ENCODE peak calls at places on chromosome 15, in eight cellular contexts. M, D, L, Q, K, H, C and U are unnamed samples.

GRCh38 chr15:60585743-60586708 is 107.1 kb upstream of the ICE2 start:
- DNase-seq in L (peak; percentile 52), M (no peak), C (peak; percentile 49), K (peak; percentile 38), Q (peak; percentile 78), D (peak; percentile 37), H (peak; percentile 52), U (peak; percentile 73)

GRCh38 chr15:83209333-83209732 is 1.7 kb upstream of the HDGFL3 start:
- DNase-seq in Q (no peak), M (no peak), K (no peak), D (no peak), L (no peak), H (no peak), C (no peak), U (no peak)

GRCh38 chr15:93247466-93248121 is 158.6 kb upstream of the RGMA start:
- DNase-seq in K (no peak), Q (no peak), C (peak; percentile 33), H (no peak), L (no peak), M (no peak), D (no peak), U (no peak)

GRCh38 chr15:94509259-94509658 is 277.9 kb downstream of the MCTP2 start:
- DNase-seq in K (no peak), C (peak; percentile 26), H (no peak), L (no peak), Q (no peak), D (no peak), M (no peak), U (no peak)

GRCh38 chr15:50137330-50137761 is 18.3 kb upstream of the ATP8B4 start:
- DNase-seq in M (no peak), H (no peak), K (no peak), D (no peak), Q (peak; percentile 99), L (no peak), C (no peak), U (peak; percentile 88)

GRCh38 chr15:74505837-74506514 is 35.0 kb upstream of the ARID3B start:
- DNase-seq in C (no peak), K (no peak), M (no peak), L (no peak), D (no peak), H (no peak), Q (peak; percentile 54), U (no peak)

GRCh38 chr15:72358121-72358520 is 17.7 kb downstream of the HEXA start:
- DNase-seq in H (no peak), K (no peak), C (no peak), D (no peak), M (no peak), Q (no peak), L (no peak), U (no peak)

GRCh38 chr15:50116477-50116876 is 2.6 kb downstream of the ATP8B4 start:
- DNase-seq in D (no peak), Q (peak; percentile 19), L (no peak), K (no peak), C (peak; percentile 90), M (no peak), H (no peak), U (no peak)

GRCh38 chr15:39582286-39582976 is 1.6 kb downstream of the THBS1 start:
- DNase-seq in Q (peak; percentile 73), L (no peak), C (no peak), K (no peak), D (peak; percentile 61), M (no peak), H (peak; percentile 57), U (no peak)

GRCh38 chr15:90596943-90597342 is 67.2 kb downstream of the CRTC3 start:
- DNase-seq in K (no peak), D (peak; percentile 41), C (no peak), H (no peak), M (no peak), Q (no peak), L (no peak), U (no peak)

GRCh38 chr15:27826902-27827321 is 272.2 kb downstream of the OCA2 start:
- DNase-seq in D (no peak), M (no peak), Q (peak; percentile 60), K (no peak), H (no peak), C (no peak), L (no peak), U (no peak)

GRCh38 chr15:81133782-81134461 is at the start of gene CFAP161:
- DNase-seq in C (no peak), M (peak; percentile 88), K (no peak), H (peak; percentile 86), D (peak; percentile 85), Q (peak; percentile 69), L (peak; percentile 66), U (peak; percentile 70)

GRCh38 chr15:74809951-74810350 is 2.7 kb upstream of the LMAN1L start:
- DNase-seq in L (no peak), C (no peak), K (no peak), M (no peak), Q (peak; percentile 40), D (no peak), H (no peak), U (no peak)

GRCh38 chr15:59997070-59997701 is 6.9 kb upstream of the FOXB1 start:
- DNase-seq in Q (no peak), M (no peak), H (no peak), L (no peak), C (no peak), D (no peak), K (peak; percentile 45), U (no peak)

GRCh38 chr15:62469478-62469873 is 304.4 kb upstream of the C2CD4B start:
- DNase-seq in L (no peak), K (no peak), H (no peak), C (no peak), D (no peak), M (no peak), Q (peak; percentile 47), U (no peak)

GRCh38 chr15:33328105-33328504 is 17.3 kb downstream of the RYR3 start:
- DNase-seq in K (no peak), Q (no peak), H (no peak), M (no peak), C (no peak), L (no peak), D (no peak), U (no peak)

GRCh38 chr15:41011055-41011815 is 58.0 kb downstream of the CHAC1 start:
- DNase-seq in H (no peak), C (no peak), L (no peak), K (no peak), D (no peak), M (no peak), Q (peak; percentile 58), U (no peak)

GRCh38 chr15:35880896-35881295 is 334.9 kb upstream of the DPH6 start:
- DNase-seq in M (no peak), K (no peak), L (no peak), H (no peak), Q (no peak), C (no peak), D (no peak), U (peak; percentile 8)

DNA sequence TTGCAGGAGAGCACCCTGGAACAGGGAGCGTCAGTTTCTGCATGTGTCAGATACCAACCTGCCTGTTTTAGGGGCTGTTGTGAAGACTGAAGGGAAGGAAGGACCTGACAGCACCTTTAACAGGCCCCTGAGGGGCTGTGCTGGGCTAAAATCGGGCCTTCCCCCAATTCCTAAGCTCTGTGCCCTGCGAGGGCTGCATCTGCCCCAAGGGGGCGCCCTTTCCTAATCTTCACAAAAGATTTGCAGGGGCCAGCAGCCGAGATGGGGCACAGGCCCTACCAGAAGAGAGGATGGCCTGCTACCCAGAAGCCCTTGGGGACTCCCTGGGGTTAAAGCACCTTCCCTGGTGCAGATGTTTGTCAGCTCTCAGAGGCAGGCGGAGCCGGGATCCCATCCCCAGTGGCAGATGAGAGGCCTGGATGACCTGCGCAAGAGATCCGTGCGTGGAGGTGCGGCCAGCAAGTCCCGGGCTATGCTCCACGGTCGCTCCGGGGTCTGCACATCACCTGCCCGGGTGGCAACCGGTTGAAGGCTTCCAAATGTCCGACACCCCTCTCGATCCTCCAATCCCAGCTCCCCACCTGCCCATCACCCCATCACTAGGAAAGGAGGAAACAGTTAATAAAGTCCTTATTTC is 53.6 kb downstream of the RHCG start:
- DNase-seq in C (peak; percentile 58), D (no peak), Q (peak; percentile 8), H (no peak), M (no peak), K (peak; percentile 56), L (peak; percentile 64), U (peak; percentile 61)
- TF ChIP-seq CTCF in C (peak; percentile 50), D (no peak), Q (peak; percentile 52), H (no peak), M (no peak), K (peak; percentile 84), L (peak; percentile 58), U (peak; percentile 82)

GRCh38 chr15:92087211-92087610 is 233.7 kb downstream of the SLCO3A1 start:
- DNase-seq in M (no peak), Q (no peak), C (no peak), H (no peak), D (no peak), L (no peak), K (no peak), U (no peak)
- H3K27ac ChIP-seq in M (no peak overlapping the region), Q (no peak overlapping the region), C (no peak overlapping the region), H (no peak overlapping the region), D (no peak overlapping the region), L (no peak overlapping the region), K (no peak overlapping the region), U (no peak overlapping the region)

GRCh38 chr15:51641490-51642135 is 19.0 kb upstream of the DMXL2 start:
- DNase-seq in K (no peak), M (no peak), H (no peak), D (no peak), L (no peak), Q (no peak), C (peak; percentile 19), U (no peak)

GRCh38 chr15:51647128-51647562 is 24.6 kb upstream of the DMXL2 start:
- DNase-seq in Q (peak; percentile 43), M (no peak), D (no peak), L (peak; percentile 9), H (no peak), K (peak; percentile 36), C (peak; percentile 86), U (peak; percentile 58)

DNA sequence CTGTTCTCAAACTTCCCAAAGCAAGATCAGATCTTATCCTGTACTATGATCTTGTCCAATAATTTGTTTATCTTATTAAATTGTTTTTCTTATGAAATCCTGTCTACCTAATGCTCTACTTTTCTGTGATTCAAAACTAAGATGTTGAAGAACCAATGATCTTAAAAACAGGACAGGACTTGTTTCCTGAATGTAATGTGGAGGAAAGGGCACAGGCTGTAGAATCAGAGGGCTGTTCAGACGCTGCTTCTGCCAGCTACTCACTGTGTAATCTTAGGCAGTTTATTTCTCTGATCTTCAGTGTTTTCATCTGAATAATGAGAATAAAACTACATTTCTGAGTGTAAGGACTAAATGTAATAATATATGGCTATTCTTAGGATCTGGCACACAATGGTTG is 20.1 kb upstream of the DMXL2 start:
- DNase-seq in C (no peak), D (no peak), M (no peak), H (no peak), L (no peak), K (no peak), Q (no peak), U (peak; percentile 14)
- TF ChIP-seq CTCF in C (no peak), D (no peak), M (no peak), H (no peak), L (no peak), K (no peak), Q (no peak), U (no peak)

DNA sequence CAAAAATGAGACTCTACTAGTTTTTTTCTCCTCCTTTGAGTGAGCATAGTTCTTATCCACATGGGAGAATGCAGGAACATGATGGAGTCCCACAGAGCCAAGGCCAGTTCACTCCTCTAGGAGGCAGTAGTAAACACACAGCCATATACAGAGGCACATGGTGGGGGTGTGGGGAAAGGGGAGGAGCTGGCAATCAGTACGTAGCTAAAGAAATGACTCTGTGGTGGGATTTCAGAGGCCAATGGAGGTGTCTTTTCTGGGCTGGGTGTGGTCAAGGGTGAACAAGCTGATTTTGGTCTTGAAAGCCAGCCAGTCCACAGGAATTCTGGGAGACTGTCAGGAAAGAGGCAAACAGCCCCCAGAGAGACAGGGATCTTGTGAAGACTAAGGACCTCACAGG is 6.6 kb upstream of the RAB11A start:
- DNase-seq in C (peak; percentile 76), L (peak; percentile 15), D (no peak), H (no peak), Q (peak; percentile 56), K (peak; percentile 6), M (no peak), U (no peak)
- H3K27ac ChIP-seq in C (no peak overlapping the region), L (no peak overlapping the region), D (no peak overlapping the region), H (no peak overlapping the region), Q (no peak overlapping the region), K (no peak overlapping the region), M (no peak overlapping the region), U (no peak overlapping the region)